ENCODE peak calls at places on chromosome 22, in seven cellular contexts. A is GM12892, U is H1, I is HepG2, V is K562, S is GM12878, Z is SK-N-SH. P is an unnamed sample.

GRCh38 chr22:18032455-18033101 is 8.2 kb upstream of the MICAL3 start:
- DNase-seq in V (no peak), S (no peak), A (no peak), U (no peak), I (no peak), Z (no peak), P (no peak)

GRCh38 chr22:36432592-36433317 is 45.0 kb upstream of the MYH9 start:
- DNase-seq in I (peak; percentile 23), S (no peak), V (no peak), A (no peak), Z (no peak), U (no peak), P (no peak)

GRCh38 chr22:46775789-46776485 is 13.5 kb downstream of the TBC1D22A start:
- DNase-seq in Z (no peak), S (no peak), U (no peak), V (no peak), A (no peak), I (peak; percentile 43), P (no peak)

GRCh38 chr22:21587803-21588611 is 20.5 kb downstream of the UBE2L3 start:
- DNase-seq in V (peak; percentile 93), I (no peak), A (peak; percentile 61), U (no peak), Z (no peak), S (peak; percentile 78), P (peak; percentile 60)

GRCh38 chr22:23384451-23384850 is 195.6 kb downstream of the IGLL1 start:
- DNase-seq in S (no peak), V (no peak), U (no peak), A (no peak), Z (no peak), I (no peak), P (no peak)

GRCh38 chr22:29093980-29094379 is 21.1 kb downstream of the KREMEN1 start:
- DNase-seq in S (no peak), U (no peak), A (no peak), V (no peak), Z (no peak), I (no peak), P (no peak)

GRCh38 chr22:37300551-37301017 is 18.3 kb downstream of the CYTH4 start:
- DNase-seq in A (no peak), Z (no peak), S (no peak), V (no peak), U (no peak), I (no peak), P (peak; percentile 59)

GRCh38 chr22:42977574-42977973 is 37.4 kb downstream of the PACSIN2 start:
- DNase-seq in A (no peak), Z (no peak), V (no peak), S (no peak), I (no peak), U (no peak), P (no peak)

GRCh38 chr22:47259990-47260389 is 497.5 kb downstream of the TBC1D22A start:
- DNase-seq in I (no peak), Z (no peak), S (no peak), U (no peak), V (peak; percentile 11), A (no peak), P (no peak)

GRCh38 chr22:37025500-37026070 is 6.0 kb downstream of the MPST start:
- DNase-seq in I (no peak), U (no peak), Z (no peak), V (no peak), A (no peak), S (no peak), P (no peak)

GRCh38 chr22:46731246-46732040 is 6.6 kb downstream of the CERK start:
- DNase-seq in U (no peak), V (no peak), S (no peak), I (peak; percentile 78), Z (peak; percentile 50), A (no peak), P (no peak)

GRCh38 chr22:46351767-46352166 is 16.3 kb downstream of the TRMU start:
- DNase-seq in V (no peak), Z (no peak), A (no peak), S (no peak), I (no peak), U (no peak), P (no peak)

GRCh38 chr22:17998913-17999312 is 25.4 kb downstream of the MICAL3 start:
- DNase-seq in A (no peak), I (no peak), S (no peak), U (no peak), V (no peak), Z (no peak), P (no peak)

GRCh38 chr22:45976351-45977002 is 485 bp downstream of the WNT7B start:
- DNase-seq in I (no peak), Z (peak; percentile 62), V (no peak), S (no peak), U (no peak), A (no peak), P (no peak)

GRCh38 chr22:32042924-32043323 is at the start of gene SLC5A1:
- DNase-seq in Z (no peak), A (no peak), I (no peak), V (no peak), U (no peak), S (no peak), P (no peak)

GRCh38 chr22:23401910-23402274 is 178.2 kb downstream of the IGLL1 start:
- DNase-seq in I (no peak), A (no peak), U (no peak), S (no peak), Z (peak; percentile 75), V (peak; percentile 53), P (no peak)

GRCh38 chr22:29359469-29359868 is 28.9 kb downstream of the AP1B1 start:
- DNase-seq in I (peak; percentile 50), U (no peak), S (no peak), Z (peak; percentile 81), V (peak; percentile 20), A (no peak), P (no peak)

GRCh38 chr22:30556388-30556787 is 9.8 kb upstream of the SEC14L6 start:
- DNase-seq in A (no peak), Z (peak; percentile 57), I (no peak), S (no peak), U (no peak), V (no peak), P (no peak)

GRCh38 chr22:31160328-31160978 is 471 bp downstream of the RNF185 start:
- DNase-seq in V (peak; percentile 29), S (no peak), U (no peak), A (no peak), I (no peak), Z (no peak), P (no peak)

GRCh38 chr22:17921871-17922821 is 102.2 kb downstream of the MICAL3 start:
- DNase-seq in Z (no peak), I (peak; percentile 45), A (no peak), S (no peak), U (peak; percentile 75), V (peak; percentile 95), P (no peak)

GRCh38 chr22:40855104-40855959 is 1.1 kb downstream of the ST13 start:
- DNase-seq in S (no peak), Z (no peak), A (no peak), I (no peak), U (no peak), V (no peak), P (no peak)

GRCh38 chr22:36347094-36347493 is 40.7 kb downstream of the MYH9 start:
- DNase-seq in V (no peak), S (no peak), U (no peak), I (no peak), A (no peak), Z (no peak), P (no peak)

GRCh38 chr22:29840498-29840897 is 2.4 kb upstream of the ASCC2 start:
- DNase-seq in A (no peak), U (no peak), V (peak; percentile 45), I (no peak), S (no peak), Z (no peak), P (no peak)

GRCh38 chr22:37525746-37526350 is 6.6 kb upstream of the CARD10 start:
- DNase-seq in S (no peak), I (no peak), A (no peak), Z (peak; percentile 11), V (no peak), U (no peak), P (no peak)

GRCh38 chr22:40556641-40557040 is 79.9 kb downstream of the MRTFA start:
- DNase-seq in V (no peak), Z (no peak), U (no peak), S (no peak), I (no peak), A (no peak), P (no peak)

GRCh38 chr22:35637943-35638342 is 10.3 kb upstream of the APOL6 start:
- DNase-seq in V (no peak), U (no peak), Z (no peak), S (no peak), I (no peak), A (no peak), P (no peak)

GRCh38 chr22:39236321-39237275 is 8.2 kb downstream of the PDGFB start:
- DNase-seq in I (no peak), Z (no peak), A (no peak), U (no peak), V (peak; percentile 63), S (peak; percentile 67), P (no peak)
- TF ChIP-seq POLR2AphosphoS5 in I (no peak), Z (no peak), A (no peak), U (no peak), V (no peak), S (no peak), P (no peak)

GRCh38 chr22:38761202-38762162 is 5.7 kb upstream of the SUN2 start:
- DNase-seq in U (no peak), V (no peak), S (no peak), Z (no peak), A (no peak), I (no peak), P (no peak)
- TF ChIP-seq TAF1 in U (no peak), V (no peak), S (no peak), Z (no peak), A (no peak), I (no peak), P (no peak)

GRCh38 chr22:19996694-19997384 is 19.8 kb downstream of the ARVCF start:
- DNase-seq in I (no peak), V (no peak), A (no peak), S (no peak), U (no peak), Z (peak; percentile 89), P (no peak)

GRCh38 chr22:19997561-19998231 is 18.9 kb downstream of the ARVCF start:
- DNase-seq in I (no peak), Z (no peak), A (no peak), U (no peak), S (no peak), V (no peak), P (no peak)

GRCh38 chr22:19994851-19995610 is 21.6 kb downstream of the ARVCF start:
- DNase-seq in V (no peak), U (no peak), S (no peak), A (no peak), I (no peak), Z (no peak), P (no peak)

GRCh38 chr22:19993926-19994325 is 22.7 kb downstream of the ARVCF start:
- DNase-seq in V (no peak), S (no peak), I (no peak), U (no peak), Z (no peak), A (no peak), P (no peak)

GRCh38 chr22:19995611-19996339 is 20.8 kb downstream of the ARVCF start:
- DNase-seq in S (no peak), V (no peak), U (no peak), Z (no peak), I (no peak), A (no peak), P (no peak)
- TF ChIP-seq POLR2AphosphoS5 in S (no peak), V (no peak), U (no peak), Z (no peak), I (no peak), A (no peak), P (no peak)

GRCh38 chr22:48972979-48973693 is 854.5 kb downstream of the BRD1 start:
- DNase-seq in U (no peak), S (no peak), A (no peak), I (no peak), V (no peak), Z (no peak), P (no peak)
- TF ChIP-seq TAF1 in U (no peak), S (no peak), A (no peak), I (no peak), V (no peak), Z (no peak), P (no peak)

P was measured in GM12891.